ENCODE peak calls at places on chromosomes 5 and 9, in four cellular contexts. S, G, B and Y are unnamed samples.
A peak's percentile ranks its signal among the peaks of the same experiment; 100 is the strongest.

GRCh38 chr9:130872912-130873503 is 23.6 kb downstream of the QRFP start:
- ATAC-seq in S (no peak), G (no peak), B (no peak), Y (no peak)

GRCh38 chr5:153658606-153659005 is 168.1 kb downstream of the GRIA1 start:
- ATAC-seq in S (no peak), G (no peak), B (no peak), Y (no peak)

GRCh38 chr9:113205449-113206247 is 15.4 kb downstream of the FKBP15 start:
- ATAC-seq in S (no peak), G (no peak), B (no peak), Y (no peak)

GRCh38 chr5:168104811-168105481 is 186.5 kb upstream of the WWC1 start:
- ATAC-seq in S (no peak), G (no peak), B (no peak), Y (no peak)

GRCh38 chr9:131275332-131276106 is 791 bp downstream of the FAM78A start:
- ATAC-seq in S (no peak), G (peak; percentile 38), B (peak; percentile 25), Y (peak; percentile 54)

GRCh38 chr5:73464016-73464745 is 15.6 kb upstream of the FOXD1 start:
- ATAC-seq in S (no peak), G (peak; percentile 60), B (no peak), Y (no peak)

GRCh38 chr9:125803526-125803925 is 56.4 kb downstream of the PBX3 start:
- ATAC-seq in S (no peak), G (no peak), B (no peak), Y (no peak)

GRCh38 chr5:74476197-74477081 is 164.1 kb downstream of the ENC1 start:
- ATAC-seq in S (no peak), G (no peak), B (no peak), Y (no peak)

GRCh38 chr9:115643948-115644727 is 509.5 kb upstream of the PAPPA start:
- ATAC-seq in S (no peak), G (no peak), B (no peak), Y (no peak)

GRCh38 chr5:135826221-135826525 is 8.3 kb upstream of the SLC25A48 start:
- ATAC-seq in S (no peak), G (no peak), B (no peak), Y (no peak)

GRCh38 chr5:150672237-150672883 is 11.3 kb downstream of the MYOZ3 start:
- ATAC-seq in S (peak; percentile 55), G (peak; percentile 63), B (peak; percentile 65), Y (peak; percentile 55)

GRCh38 chr9:130144703-130145102 is 27.5 kb upstream of the NCS1 start:
- ATAC-seq in S (no peak), G (no peak), B (no peak), Y (no peak)

GRCh38 chr9:16145196-16145950 is 592.5 kb downstream of the CCDC171 start:
- ATAC-seq in S (no peak), G (peak; percentile 23), B (peak; percentile 23), Y (no peak)

GRCh38 chr5:151598984-151599383 is 7.9 kb upstream of the FAT2 start:
- ATAC-seq in S (no peak), G (peak; percentile 68), B (no peak), Y (no peak)

GRCh38 chr5:94463739-94464138 is 154.7 kb downstream of the KIAA0825 start:
- ATAC-seq in S (no peak), G (no peak), B (no peak), Y (no peak)

GRCh38 chr9:109953300-109953699 is 173.3 kb downstream of the PALM2AKAP2 start:
- ATAC-seq in S (no peak), G (no peak), B (no peak), Y (no peak)

GRCh38 chr9:133769511-133770075 is 31.4 kb upstream of the SARDH start:
- ATAC-seq in S (no peak), G (peak; percentile 16), B (no peak), Y (no peak)

GRCh38 chr9:69317894-69318293 is 7.1 kb upstream of the ENTREP1 start:
- ATAC-seq in S (no peak), G (no peak), B (peak; percentile 95), Y (peak; percentile 86)

GRCh38 chr9:34577635-34578240 is 11.8 kb downstream of the CNTFR start:
- ATAC-seq in S (no peak), G (no peak), B (no peak), Y (peak; percentile 9)

GRCh38 chr5:107247427-107247826 is 423.3 kb downstream of the EFNA5 start:
- ATAC-seq in S (no peak), G (no peak), B (no peak), Y (no peak)

GRCh38 chr5:139863855-139864558 is 68.4 kb downstream of the PSD2 start:
- ATAC-seq in S (peak; percentile 91), G (peak; percentile 76), B (no peak), Y (no peak)

GRCh38 chr5:97157689-97158088 is 15.3 kb upstream of the LIX1 start:
- ATAC-seq in S (no peak), G (no peak), B (no peak), Y (no peak)

GRCh38 chr9:110255064-110255416 is 1.3 kb downstream of the TXN start:
- ATAC-seq in S (no peak), G (no peak), B (no peak), Y (no peak)

GRCh38 chr5:144156767-144157171 is 13.7 kb downstream of the YIPF5 start:
- ATAC-seq in S (no peak), G (no peak), B (no peak), Y (no peak)

GRCh38 chr9:83231039-83231438 is 168.1 kb upstream of the RASEF start:
- ATAC-seq in S (no peak), G (peak; percentile 75), B (no peak), Y (no peak)

GRCh38 chr5:157729858-157730257 is 1.4 kb upstream of the THG1L start:
- ATAC-seq in S (no peak), G (no peak), B (peak; percentile 68), Y (peak; percentile 81)

GRCh38 chr5:150106669-150107068 is 20.3 kb upstream of the CSF1R start:
- ATAC-seq in S (no peak), G (no peak), B (no peak), Y (no peak)

GRCh38 chr9:125663127-125663526 is 43.9 kb downstream of the MAPKAP1 start:
- ATAC-seq in S (peak; percentile 63), G (no peak), B (peak; percentile 77), Y (peak; percentile 51)

GRCh38 chr9:75027187-75028107 is 646 bp downstream of the CARNMT1 start:
- ATAC-seq in S (peak; percentile 31), G (peak; percentile 84), B (peak; percentile 54), Y (peak; percentile 76)

GRCh38 chr5:54526604-54527359 is 9.2 kb downstream of the SNX18 start:
- ATAC-seq in S (no peak), G (peak; percentile 53), B (no peak), Y (no peak)

GRCh38 chr5:39381376-39381775 is 17.1 kb upstream of the C9 start:
- ATAC-seq in S (no peak), G (no peak), B (no peak), Y (no peak)

GRCh38 chr5:65262590-65263189 is 219.0 kb downstream of the ADAMTS6 start:
- ATAC-seq in S (no peak), G (no peak), B (no peak), Y (no peak)

GRCh38 chr5:174559566-174560090 is 164.8 kb upstream of the MSX2 start:
- ATAC-seq in S (no peak), G (no peak), B (no peak), Y (no peak)

GRCh38 chr5:16392718-16393117 is 72.9 kb downstream of the ZNF622 start:
- ATAC-seq in S (no peak), G (no peak), B (no peak), Y (no peak)

GRCh38 chr5:95631265-95631957 is 11.5 kb downstream of the GPR150 start:
- ATAC-seq in S (no peak), G (no peak), B (no peak), Y (no peak)

GRCh38 chr5:170426149-170426767 is 37.1 kb upstream of the KCNMB1 start:
- ATAC-seq in S (no peak), G (no peak), B (no peak), Y (no peak)

GRCh38 chr5:132411382-132411925 is 41.9 kb downstream of the SLC22A5 start:
- ATAC-seq in S (peak; percentile 4), G (peak; percentile 52), B (peak; percentile 25), Y (peak; percentile 44)

GRCh38 chr5:143495124-143495523 is 91.6 kb upstream of the NR3C1 start:
- ATAC-seq in S (no peak), G (peak; percentile 62), B (no peak), Y (no peak)